ENCODE peak calls at places on chromosome 17, in four cellular contexts. One of them, this sample, is unnamed.

GRCh38 chr17:79888811-79889634 is 49.8 kb upstream of the CBX4 start:
- DNase-seq in H54: no peak
- DNase-seq in activated CD4-positive, alpha-beta memory T cell treated with anti-CD3 and anti-CD28 coated beads, Interleukin-2, amount 10 ng/mL, durations not matched to agents 7 days and 5 days: no peak
- DNase-seq in stimulated activated CD4-positive, alpha-beta T cell treated with anti-CD3 and anti-CD28 coated beads, Interleukin-2, amount 100 ng/mL, for 24 hours: no peak
- DNase-seq in this sample: no peak

GRCh38 chr17:20706752-20707372 is 127.3 kb downstream of the CDRT15L2 start:
- DNase-seq in activated CD4-positive, alpha-beta memory T cell treated with anti-CD3 and anti-CD28 coated beads, Interleukin-2, amount 10 ng/mL, durations not matched to agents 7 days and 5 days: no peak
- DNase-seq in H54: peak
- DNase-seq in stimulated activated CD4-positive, alpha-beta T cell treated with anti-CD3 and anti-CD28 coated beads, Interleukin-2, amount 100 ng/mL, for 24 hours: no peak
- DNase-seq in this sample: no peak

GRCh38 chr17:290121-290521 is 62.5 kb downstream of the RPH3AL start:
- DNase-seq in stimulated activated CD4-positive, alpha-beta T cell treated with anti-CD3 and anti-CD28 coated beads, Interleukin-2, amount 100 ng/mL, for 24 hours: no peak
- DNase-seq in activated CD4-positive, alpha-beta memory T cell treated with anti-CD3 and anti-CD28 coated beads, Interleukin-2, amount 10 ng/mL, durations not matched to agents 7 days and 5 days: no peak
- DNase-seq in H54: no peak
- DNase-seq in this sample: peak

GRCh38 chr17:73611630-73612029 is 32.6 kb downstream of the SDK2 start:
- DNase-seq in activated CD4-positive, alpha-beta memory T cell treated with anti-CD3 and anti-CD28 coated beads, Interleukin-2, amount 10 ng/mL, durations not matched to agents 7 days and 5 days: no peak
- DNase-seq in H54: no peak
- DNase-seq in stimulated activated CD4-positive, alpha-beta T cell treated with anti-CD3 and anti-CD28 coated beads, Interleukin-2, amount 100 ng/mL, for 24 hours: no peak
- DNase-seq in this sample: no peak

GRCh38 chr17:45440161-45440859 is 7.6 kb upstream of the ARHGAP27 start:
- DNase-seq in stimulated activated CD4-positive, alpha-beta T cell treated with anti-CD3 and anti-CD28 coated beads, Interleukin-2, amount 100 ng/mL, for 24 hours: no peak
- DNase-seq in activated CD4-positive, alpha-beta memory T cell treated with anti-CD3 and anti-CD28 coated beads, Interleukin-2, amount 10 ng/mL, durations not matched to agents 7 days and 5 days: no peak
- DNase-seq in H54: no peak
- DNase-seq in this sample: peak

GRCh38 chr17:66633322-66633965 is 201.5 kb upstream of the CACNG5 start:
- DNase-seq in stimulated activated CD4-positive, alpha-beta T cell treated with anti-CD3 and anti-CD28 coated beads, Interleukin-2, amount 100 ng/mL, for 24 hours: peak
- DNase-seq in activated CD4-positive, alpha-beta memory T cell treated with anti-CD3 and anti-CD28 coated beads, Interleukin-2, amount 10 ng/mL, durations not matched to agents 7 days and 5 days: peak
- DNase-seq in H54: peak
- DNase-seq in this sample: no peak

GRCh38 chr17:958712-959451 is 20.7 kb downstream of the NXN start:
- DNase-seq in activated CD4-positive, alpha-beta memory T cell treated with anti-CD3 and anti-CD28 coated beads, Interleukin-2, amount 10 ng/mL, durations not matched to agents 7 days and 5 days: no peak
- DNase-seq in stimulated activated CD4-positive, alpha-beta T cell treated with anti-CD3 and anti-CD28 coated beads, Interleukin-2, amount 100 ng/mL, for 24 hours: no peak
- DNase-seq in H54: no peak
- DNase-seq in this sample: no peak

GRCh38 chr17:28407130-28407973 is 1.3 kb upstream of the SLC46A1 start:
- DNase-seq in activated CD4-positive, alpha-beta memory T cell treated with anti-CD3 and anti-CD28 coated beads, Interleukin-2, amount 10 ng/mL, durations not matched to agents 7 days and 5 days: no peak
- DNase-seq in H54: no peak
- DNase-seq in stimulated activated CD4-positive, alpha-beta T cell treated with anti-CD3 and anti-CD28 coated beads, Interleukin-2, amount 100 ng/mL, for 24 hours: no peak
- DNase-seq in this sample: no peak

GRCh38 chr17:41065829-41066624 is at the start of gene KRTAP2-4:
- DNase-seq in activated CD4-positive, alpha-beta memory T cell treated with anti-CD3 and anti-CD28 coated beads, Interleukin-2, amount 10 ng/mL, durations not matched to agents 7 days and 5 days: no peak
- DNase-seq in H54: peak
- DNase-seq in stimulated activated CD4-positive, alpha-beta T cell treated with anti-CD3 and anti-CD28 coated beads, Interleukin-2, amount 100 ng/mL, for 24 hours: no peak
- DNase-seq in this sample: no peak

GRCh38 chr17:79085154-79085920 is 10.7 kb downstream of the ENGASE start:
- DNase-seq in stimulated activated CD4-positive, alpha-beta T cell treated with anti-CD3 and anti-CD28 coated beads, Interleukin-2, amount 100 ng/mL, for 24 hours: no peak
- DNase-seq in H54: no peak
- DNase-seq in activated CD4-positive, alpha-beta memory T cell treated with anti-CD3 and anti-CD28 coated beads, Interleukin-2, amount 10 ng/mL, durations not matched to agents 7 days and 5 days: no peak
- DNase-seq in this sample: no peak

GRCh38 chr17:57009737-57010445 is 32.0 kb downstream of the SCPEP1 start:
- DNase-seq in H54: peak
- DNase-seq in stimulated activated CD4-positive, alpha-beta T cell treated with anti-CD3 and anti-CD28 coated beads, Interleukin-2, amount 100 ng/mL, for 24 hours: peak
- DNase-seq in activated CD4-positive, alpha-beta memory T cell treated with anti-CD3 and anti-CD28 coated beads, Interleukin-2, amount 10 ng/mL, durations not matched to agents 7 days and 5 days: peak
- DNase-seq in this sample: no peak

This sample was measured in upper lobe of right lung.